ENCODE peak calls at places on chromosomes 5 and 9, in nine cellular contexts. One of them, this sample, is unnamed.

GRCh38 chr5:82620957-82621600 is 342.9 kb upstream of the RPS23 start:
- DNase-seq in suprapubic skin: no peak
- DNase-seq in OCI-LY7: no peak
- DNase-seq in T-helper 1 cell: no peak
- DNase-seq in iris pigment epithelial cell: peak; percentile 23
- DNase-seq in GF-D8: no peak
- DNase-seq in GDM1: no peak
- DNase-seq in NCI-H748 treated with DMSO at 0.1 percent for 48 hours: no peak
- DNase-seq in activated CD4-positive, alpha-beta T cell treated with anti-CD3 and anti-CD28 coated beads for 48 hours: no peak
- DNase-seq in this sample: no peak

GRCh38 chr5:24364711-24365110 is 280.1 kb downstream of the CDH10 start:
- DNase-seq in suprapubic skin: no peak
- DNase-seq in OCI-LY7: no peak
- DNase-seq in T-helper 1 cell: no peak
- DNase-seq in iris pigment epithelial cell: no peak
- DNase-seq in GF-D8: no peak
- DNase-seq in GDM1: no peak
- DNase-seq in NCI-H748 treated with DMSO at 0.1 percent for 48 hours: peak; percentile 29
- DNase-seq in activated CD4-positive, alpha-beta T cell treated with anti-CD3 and anti-CD28 coated beads for 48 hours: no peak
- DNase-seq in this sample: no peak

GRCh38 chr9:93083592-93084470 is 12.2 kb upstream of the CARD19 start:
- DNase-seq in suprapubic skin: peak; percentile 40
- DNase-seq in OCI-LY7: no peak
- DNase-seq in T-helper 1 cell: no peak
- DNase-seq in iris pigment epithelial cell: no peak
- DNase-seq in GF-D8: peak; percentile 53
- DNase-seq in GDM1: no peak
- DNase-seq in NCI-H748 treated with DMSO at 0.1 percent for 48 hours: no peak
- DNase-seq in activated CD4-positive, alpha-beta T cell treated with anti-CD3 and anti-CD28 coated beads for 48 hours: peak; percentile 69
- DNase-seq in this sample: peak; percentile 43

GRCh38 chr9:122464633-122465567 is 12.8 kb downstream of the OR1J1 start:
- DNase-seq in suprapubic skin: peak; percentile 82
- DNase-seq in OCI-LY7: peak; percentile 83
- DNase-seq in T-helper 1 cell: peak; percentile 38
- DNase-seq in iris pigment epithelial cell: peak; percentile 93
- DNase-seq in GF-D8: peak; percentile 66
- DNase-seq in GDM1: peak; percentile 54
- DNase-seq in NCI-H748 treated with DMSO at 0.1 percent for 48 hours: peak; percentile 79
- DNase-seq in activated CD4-positive, alpha-beta T cell treated with anti-CD3 and anti-CD28 coated beads for 48 hours: peak; percentile 76
- DNase-seq in this sample: peak; percentile 59

GRCh38 chr9:122350577-122351355 is 20.1 kb upstream of the PTGS1 start:
- DNase-seq in suprapubic skin: peak; percentile 86
- DNase-seq in OCI-LY7: peak; percentile 75
- DNase-seq in T-helper 1 cell: peak; percentile 64
- DNase-seq in iris pigment epithelial cell: peak; percentile 63
- DNase-seq in GF-D8: peak; percentile 12
- DNase-seq in GDM1: peak; percentile 65
- DNase-seq in NCI-H748 treated with DMSO at 0.1 percent for 48 hours: peak; percentile 10
- DNase-seq in activated CD4-positive, alpha-beta T cell treated with anti-CD3 and anti-CD28 coated beads for 48 hours: peak; percentile 86
- DNase-seq in this sample: peak; percentile 79

GRCh38 chr9:20906326-20906725 is 125.1 kb downstream of the HACD4 start:
- DNase-seq in suprapubic skin: no peak
- DNase-seq in OCI-LY7: no peak
- DNase-seq in T-helper 1 cell: no peak
- DNase-seq in iris pigment epithelial cell: no peak
- DNase-seq in GF-D8: no peak
- DNase-seq in GDM1: no peak
- DNase-seq in NCI-H748 treated with DMSO at 0.1 percent for 48 hours: peak; percentile 26
- DNase-seq in activated CD4-positive, alpha-beta T cell treated with anti-CD3 and anti-CD28 coated beads for 48 hours: no peak
- DNase-seq in this sample: no peak

GRCh38 chr9:4590430-4591122 is 71.5 kb upstream of the PLPP6 start:
- DNase-seq in suprapubic skin: no peak
- DNase-seq in OCI-LY7: no peak
- DNase-seq in T-helper 1 cell: no peak
- DNase-seq in iris pigment epithelial cell: peak; percentile 65
- DNase-seq in GF-D8: no peak
- DNase-seq in GDM1: no peak
- DNase-seq in NCI-H748 treated with DMSO at 0.1 percent for 48 hours: no peak
- DNase-seq in activated CD4-positive, alpha-beta T cell treated with anti-CD3 and anti-CD28 coated beads for 48 hours: no peak
- DNase-seq in this sample: no peak

GRCh38 chr5:123261752-123262151 is 161.5 kb downstream of the CEP120 start:
- DNase-seq in suprapubic skin: no peak
- DNase-seq in OCI-LY7: no peak
- DNase-seq in T-helper 1 cell: no peak
- DNase-seq in iris pigment epithelial cell: no peak
- DNase-seq in GF-D8: no peak
- DNase-seq in GDM1: no peak
- DNase-seq in NCI-H748 treated with DMSO at 0.1 percent for 48 hours: no peak
- DNase-seq in activated CD4-positive, alpha-beta T cell treated with anti-CD3 and anti-CD28 coated beads for 48 hours: no peak
- DNase-seq in this sample: no peak

This sample was measured in activated naive CD8-positive, alpha-beta T cell treated with anti-CD3 and anti-CD28 coated beads for 36 hours.